ENCODE peak calls at places on chromosome 20, in seven cellular contexts. One of them, this sample, is unnamed.

GRCh38 chr20:50368813-50369224 is 141.4 kb upstream of the PTPN1 start:
- DNase-seq in tibial nerve: no peak
- DNase-seq in stimulated activated CD8-positive, alpha-beta memory T cell treated with anti-CD3 and anti-CD28 coated beads, Interleukin-7, amount 100 ng/mL, for 1 hour: no peak
- DNase-seq in iPS DF 6.9: no peak
- DNase-seq in GM04503: no peak
- DNase-seq in left lung: no peak
- DNase-seq in glomerular endothelial cell: no peak
- DNase-seq in this sample: peak; percentile 20

GRCh38 chr20:50340586-50340985 is 150.0 kb downstream of the CEBPB start:
- DNase-seq in tibial nerve: no peak
- DNase-seq in stimulated activated CD8-positive, alpha-beta memory T cell treated with anti-CD3 and anti-CD28 coated beads, Interleukin-7, amount 100 ng/mL, for 1 hour: no peak
- DNase-seq in iPS DF 6.9: no peak
- DNase-seq in GM04503: no peak
- DNase-seq in left lung: no peak
- DNase-seq in glomerular endothelial cell: no peak
- DNase-seq in this sample: no peak

GRCh38 chr20:13121840-13122515 is 99.1 kb upstream of the ISM1 start:
- DNase-seq in tibial nerve: no peak
- DNase-seq in stimulated activated CD8-positive, alpha-beta memory T cell treated with anti-CD3 and anti-CD28 coated beads, Interleukin-7, amount 100 ng/mL, for 1 hour: no peak
- DNase-seq in iPS DF 6.9: no peak
- DNase-seq in GM04503: no peak
- DNase-seq in left lung: no peak
- DNase-seq in glomerular endothelial cell: no peak
- DNase-seq in this sample: no peak

GRCh38 chr20:4949833-4950178 is 51.5 kb downstream of the SLC23A2 start:
- DNase-seq in tibial nerve: no peak
- DNase-seq in stimulated activated CD8-positive, alpha-beta memory T cell treated with anti-CD3 and anti-CD28 coated beads, Interleukin-7, amount 100 ng/mL, for 1 hour: no peak
- DNase-seq in iPS DF 6.9: no peak
- DNase-seq in GM04503: no peak
- DNase-seq in left lung: no peak
- DNase-seq in glomerular endothelial cell: no peak
- DNase-seq in this sample: peak; percentile 81

GRCh38 chr20:47206962-47207641 is 149.4 kb downstream of the ZMYND8 start:
- DNase-seq in tibial nerve: no peak
- DNase-seq in stimulated activated CD8-positive, alpha-beta memory T cell treated with anti-CD3 and anti-CD28 coated beads, Interleukin-7, amount 100 ng/mL, for 1 hour: no peak
- DNase-seq in iPS DF 6.9: no peak
- DNase-seq in GM04503: no peak
- DNase-seq in left lung: no peak
- DNase-seq in glomerular endothelial cell: no peak
- DNase-seq in this sample: no peak

GRCh38 chr20:47568019-47568418 is 66.3 kb downstream of the NCOA3 start:
- DNase-seq in tibial nerve: no peak
- DNase-seq in stimulated activated CD8-positive, alpha-beta memory T cell treated with anti-CD3 and anti-CD28 coated beads, Interleukin-7, amount 100 ng/mL, for 1 hour: no peak
- DNase-seq in iPS DF 6.9: no peak
- DNase-seq in GM04503: peak; percentile 61
- DNase-seq in left lung: no peak
- DNase-seq in glomerular endothelial cell: no peak
- DNase-seq in this sample: peak; percentile 73

GRCh38 chr20:45826381-45827019 is 612 bp downstream of the TNNC2 start:
- DNase-seq in tibial nerve: no peak
- DNase-seq in stimulated activated CD8-positive, alpha-beta memory T cell treated with anti-CD3 and anti-CD28 coated beads, Interleukin-7, amount 100 ng/mL, for 1 hour: no peak
- DNase-seq in iPS DF 6.9: no peak
- DNase-seq in GM04503: no peak
- DNase-seq in left lung: peak; percentile 46
- DNase-seq in glomerular endothelial cell: no peak
- DNase-seq in this sample: no peak

GRCh38 chr20:45946149-45946970 is 11.9 kb downstream of the PCIF1 start:
- DNase-seq in tibial nerve: no peak
- DNase-seq in stimulated activated CD8-positive, alpha-beta memory T cell treated with anti-CD3 and anti-CD28 coated beads, Interleukin-7, amount 100 ng/mL, for 1 hour: peak; percentile 56
- DNase-seq in iPS DF 6.9: no peak
- DNase-seq in GM04503: no peak
- DNase-seq in left lung: peak; percentile 79
- DNase-seq in glomerular endothelial cell: no peak
- DNase-seq in this sample: no peak

GRCh38 chr20:32972181-32973076 is 31.8 kb downstream of the SUN5 start:
- DNase-seq in tibial nerve: no peak
- DNase-seq in stimulated activated CD8-positive, alpha-beta memory T cell treated with anti-CD3 and anti-CD28 coated beads, Interleukin-7, amount 100 ng/mL, for 1 hour: peak; percentile 54
- DNase-seq in iPS DF 6.9: no peak
- DNase-seq in GM04503: no peak
- DNase-seq in left lung: no peak
- DNase-seq in glomerular endothelial cell: no peak
- DNase-seq in this sample: peak; percentile 20

GRCh38 chr20:46965477-46965876 is 70.8 kb downstream of the EYA2 start:
- DNase-seq in tibial nerve: no peak
- DNase-seq in stimulated activated CD8-positive, alpha-beta memory T cell treated with anti-CD3 and anti-CD28 coated beads, Interleukin-7, amount 100 ng/mL, for 1 hour: no peak
- DNase-seq in iPS DF 6.9: no peak
- DNase-seq in GM04503: no peak
- DNase-seq in left lung: no peak
- DNase-seq in glomerular endothelial cell: no peak
- DNase-seq in this sample: no peak

GRCh38 chr20:59588236-59588855 is 16.0 kb upstream of the PHACTR3 start:
- DNase-seq in tibial nerve: no peak
- DNase-seq in stimulated activated CD8-positive, alpha-beta memory T cell treated with anti-CD3 and anti-CD28 coated beads, Interleukin-7, amount 100 ng/mL, for 1 hour: no peak
- DNase-seq in iPS DF 6.9: no peak
- DNase-seq in GM04503: no peak
- DNase-seq in left lung: peak; percentile 24
- DNase-seq in glomerular endothelial cell: no peak
- DNase-seq in this sample: no peak

GRCh38 chr20:51358032-51358724 is 184.3 kb downstream of the NFATC2 start:
- DNase-seq in tibial nerve: no peak
- DNase-seq in stimulated activated CD8-positive, alpha-beta memory T cell treated with anti-CD3 and anti-CD28 coated beads, Interleukin-7, amount 100 ng/mL, for 1 hour: no peak
- DNase-seq in iPS DF 6.9: no peak
- DNase-seq in GM04503: no peak
- DNase-seq in left lung: no peak
- DNase-seq in glomerular endothelial cell: no peak
- DNase-seq in this sample: no peak

GRCh38 chr20:57502331-57502700 is 22.6 kb downstream of the CTCFL start:
- DNase-seq in tibial nerve: no peak
- DNase-seq in stimulated activated CD8-positive, alpha-beta memory T cell treated with anti-CD3 and anti-CD28 coated beads, Interleukin-7, amount 100 ng/mL, for 1 hour: no peak
- DNase-seq in iPS DF 6.9: no peak
- DNase-seq in GM04503: no peak
- DNase-seq in left lung: no peak
- DNase-seq in glomerular endothelial cell: no peak
- DNase-seq in this sample: no peak

GRCh38 chr20:53935353-53936084 is 134.9 kb downstream of the BCAS1 start:
- DNase-seq in tibial nerve: no peak
- DNase-seq in stimulated activated CD8-positive, alpha-beta memory T cell treated with anti-CD3 and anti-CD28 coated beads, Interleukin-7, amount 100 ng/mL, for 1 hour: no peak
- DNase-seq in iPS DF 6.9: no peak
- DNase-seq in GM04503: no peak
- DNase-seq in left lung: no peak
- DNase-seq in glomerular endothelial cell: no peak
- DNase-seq in this sample: peak; percentile 28

GRCh38 chr20:24589381-24589780 is 120.0 kb downstream of the SYNDIG1 start:
- DNase-seq in tibial nerve: no peak
- DNase-seq in stimulated activated CD8-positive, alpha-beta memory T cell treated with anti-CD3 and anti-CD28 coated beads, Interleukin-7, amount 100 ng/mL, for 1 hour: no peak
- DNase-seq in iPS DF 6.9: no peak
- DNase-seq in GM04503: no peak
- DNase-seq in left lung: no peak
- DNase-seq in glomerular endothelial cell: no peak
- DNase-seq in this sample: no peak

GRCh38 chr20:33863440-33864323 is 52.5 kb downstream of the CHMP4B start:
- DNase-seq in tibial nerve: no peak
- DNase-seq in stimulated activated CD8-positive, alpha-beta memory T cell treated with anti-CD3 and anti-CD28 coated beads, Interleukin-7, amount 100 ng/mL, for 1 hour: no peak
- DNase-seq in iPS DF 6.9: no peak
- DNase-seq in GM04503: no peak
- DNase-seq in left lung: no peak
- DNase-seq in glomerular endothelial cell: no peak
- DNase-seq in this sample: no peak

GRCh38 chr20:4038047-4038459 is 22.7 kb upstream of the RNF24 start:
- DNase-seq in tibial nerve: peak; percentile 54
- DNase-seq in stimulated activated CD8-positive, alpha-beta memory T cell treated with anti-CD3 and anti-CD28 coated beads, Interleukin-7, amount 100 ng/mL, for 1 hour: peak; percentile 46
- DNase-seq in iPS DF 6.9: no peak
- DNase-seq in GM04503: peak; percentile 56
- DNase-seq in left lung: peak; percentile 90
- DNase-seq in glomerular endothelial cell: no peak
- DNase-seq in this sample: no peak

GRCh38 chr20:294602-295001 is 2.8 kb upstream of the ZCCHC3 start:
- DNase-seq in tibial nerve: no peak
- DNase-seq in stimulated activated CD8-positive, alpha-beta memory T cell treated with anti-CD3 and anti-CD28 coated beads, Interleukin-7, amount 100 ng/mL, for 1 hour: no peak
- DNase-seq in iPS DF 6.9: no peak
- DNase-seq in GM04503: no peak
- DNase-seq in left lung: no peak
- DNase-seq in glomerular endothelial cell: no peak
- DNase-seq in this sample: no peak

GRCh38 chr20:59749293-59749680 is 144.9 kb downstream of the PHACTR3 start:
- DNase-seq in tibial nerve: no peak
- DNase-seq in stimulated activated CD8-positive, alpha-beta memory T cell treated with anti-CD3 and anti-CD28 coated beads, Interleukin-7, amount 100 ng/mL, for 1 hour: no peak
- DNase-seq in iPS DF 6.9: no peak
- DNase-seq in GM04503: peak; percentile 64
- DNase-seq in left lung: no peak
- DNase-seq in glomerular endothelial cell: no peak
- DNase-seq in this sample: no peak

GRCh38 chr20:25214824-25215223 is 19.3 kb downstream of the ENTPD6 start:
- DNase-seq in tibial nerve: no peak
- DNase-seq in stimulated activated CD8-positive, alpha-beta memory T cell treated with anti-CD3 and anti-CD28 coated beads, Interleukin-7, amount 100 ng/mL, for 1 hour: no peak
- DNase-seq in iPS DF 6.9: no peak
- DNase-seq in GM04503: no peak
- DNase-seq in left lung: no peak
- DNase-seq in glomerular endothelial cell: no peak
- DNase-seq in this sample: no peak

GRCh38 chr20:52081791-52082190 is 109.8 kb downstream of the ZFP64 start:
- DNase-seq in tibial nerve: no peak
- DNase-seq in stimulated activated CD8-positive, alpha-beta memory T cell treated with anti-CD3 and anti-CD28 coated beads, Interleukin-7, amount 100 ng/mL, for 1 hour: no peak
- DNase-seq in iPS DF 6.9: no peak
- DNase-seq in GM04503: no peak
- DNase-seq in left lung: no peak
- DNase-seq in glomerular endothelial cell: no peak
- DNase-seq in this sample: no peak

GRCh38 chr20:6492396-6493055 is 275.0 kb upstream of the BMP2 start:
- DNase-seq in tibial nerve: no peak
- DNase-seq in stimulated activated CD8-positive, alpha-beta memory T cell treated with anti-CD3 and anti-CD28 coated beads, Interleukin-7, amount 100 ng/mL, for 1 hour: no peak
- DNase-seq in iPS DF 6.9: no peak
- DNase-seq in GM04503: no peak
- DNase-seq in left lung: no peak
- DNase-seq in glomerular endothelial cell: no peak
- DNase-seq in this sample: peak; percentile 35

GRCh38 chr20:59441860-59442810 is 141.7 kb downstream of the EDN3 start:
- DNase-seq in tibial nerve: no peak
- DNase-seq in stimulated activated CD8-positive, alpha-beta memory T cell treated with anti-CD3 and anti-CD28 coated beads, Interleukin-7, amount 100 ng/mL, for 1 hour: no peak
- DNase-seq in iPS DF 6.9: no peak
- DNase-seq in GM04503: no peak
- DNase-seq in left lung: no peak
- DNase-seq in glomerular endothelial cell: no peak
- DNase-seq in this sample: no peak

GRCh38 chr20:21702553-21703467 is 2.7 kb upstream of the PAX1 start:
- DNase-seq in tibial nerve: no peak
- DNase-seq in stimulated activated CD8-positive, alpha-beta memory T cell treated with anti-CD3 and anti-CD28 coated beads, Interleukin-7, amount 100 ng/mL, for 1 hour: no peak
- DNase-seq in iPS DF 6.9: no peak
- DNase-seq in GM04503: no peak
- DNase-seq in left lung: no peak
- DNase-seq in glomerular endothelial cell: no peak
- DNase-seq in this sample: peak; percentile 71

GRCh38 chr20:50852085-50852484 is 57.2 kb downstream of the BCAS4 start:
- DNase-seq in tibial nerve: no peak
- DNase-seq in stimulated activated CD8-positive, alpha-beta memory T cell treated with anti-CD3 and anti-CD28 coated beads, Interleukin-7, amount 100 ng/mL, for 1 hour: no peak
- DNase-seq in iPS DF 6.9: no peak
- DNase-seq in GM04503: no peak
- DNase-seq in left lung: no peak
- DNase-seq in glomerular endothelial cell: no peak
- DNase-seq in this sample: no peak

GRCh38 chr20:49245921-49246740 is 26.9 kb downstream of the DDX27 start:
- DNase-seq in tibial nerve: no peak
- DNase-seq in stimulated activated CD8-positive, alpha-beta memory T cell treated with anti-CD3 and anti-CD28 coated beads, Interleukin-7, amount 100 ng/mL, for 1 hour: no peak
- DNase-seq in iPS DF 6.9: no peak
- DNase-seq in GM04503: no peak
- DNase-seq in left lung: no peak
- DNase-seq in glomerular endothelial cell: no peak
- DNase-seq in this sample: peak; percentile 80

GRCh38 chr20:32474967-32475819 is 109.9 kb downstream of the NOL4L start:
- DNase-seq in tibial nerve: peak; percentile 85
- DNase-seq in stimulated activated CD8-positive, alpha-beta memory T cell treated with anti-CD3 and anti-CD28 coated beads, Interleukin-7, amount 100 ng/mL, for 1 hour: no peak
- DNase-seq in iPS DF 6.9: no peak
- DNase-seq in GM04503: peak; percentile 74
- DNase-seq in left lung: peak; percentile 94
- DNase-seq in glomerular endothelial cell: no peak
- DNase-seq in this sample: peak; percentile 85

GRCh38 chr20:6575912-6576391 is 191.5 kb upstream of the BMP2 start:
- DNase-seq in tibial nerve: no peak
- DNase-seq in stimulated activated CD8-positive, alpha-beta memory T cell treated with anti-CD3 and anti-CD28 coated beads, Interleukin-7, amount 100 ng/mL, for 1 hour: no peak
- DNase-seq in iPS DF 6.9: no peak
- DNase-seq in GM04503: no peak
- DNase-seq in left lung: no peak
- DNase-seq in glomerular endothelial cell: peak; percentile 79
- DNase-seq in this sample: peak; percentile 60

GRCh38 chr20:45104786-45105185 is 3.9 kb upstream of the KCNS1 start:
- DNase-seq in tibial nerve: no peak
- DNase-seq in stimulated activated CD8-positive, alpha-beta memory T cell treated with anti-CD3 and anti-CD28 coated beads, Interleukin-7, amount 100 ng/mL, for 1 hour: no peak
- DNase-seq in iPS DF 6.9: no peak
- DNase-seq in GM04503: no peak
- DNase-seq in left lung: no peak
- DNase-seq in glomerular endothelial cell: peak; percentile 39
- DNase-seq in this sample: peak; percentile 86

GRCh38 chr20:21143194-21143890 is 17.5 kb downstream of the KIZ start:
- DNase-seq in tibial nerve: no peak
- DNase-seq in stimulated activated CD8-positive, alpha-beta memory T cell treated with anti-CD3 and anti-CD28 coated beads, Interleukin-7, amount 100 ng/mL, for 1 hour: no peak
- DNase-seq in iPS DF 6.9: no peak
- DNase-seq in GM04503: no peak
- DNase-seq in left lung: no peak
- DNase-seq in glomerular endothelial cell: no peak
- DNase-seq in this sample: no peak

GRCh38 chr20:58209652-58210397 is 18.6 kb downstream of the ANKRD60 start:
- DNase-seq in tibial nerve: peak; percentile 74
- DNase-seq in stimulated activated CD8-positive, alpha-beta memory T cell treated with anti-CD3 and anti-CD28 coated beads, Interleukin-7, amount 100 ng/mL, for 1 hour: peak; percentile 76
- DNase-seq in iPS DF 6.9: no peak
- DNase-seq in GM04503: no peak
- DNase-seq in left lung: peak; percentile 83
- DNase-seq in glomerular endothelial cell: peak; percentile 12
- DNase-seq in this sample: peak; percentile 85